ENCODE peak calls at places on chromosomes 4 and X, in four cellular contexts. W is keratinocyte, C is fibroblast of villous mesenchyme, F is cardiac muscle cell. A is an unnamed sample.

GRCh38 chrX:79084923-79085322 is 59.6 kb upstream of the GPR174 start:
- DNase-seq in F (no peak), W (no peak), C (no peak), A (no peak)

GRCh38 chrX:136199365-136199764 is 51.8 kb downstream of the MAP7D3 start:
- DNase-seq in C (peak; percentile 35), W (no peak), F (no peak), A (no peak)

GRCh38 chr4:105399535-105400161 is 74.2 kb downstream of the PPA2 start:
- DNase-seq in W (no peak), C (peak; percentile 84), F (no peak), A (peak; percentile 19)

GRCh38 chrX:131626681-131627296 is 82.9 kb downstream of the OR13H1 start:
- DNase-seq in F (peak; percentile 17), C (peak; percentile 23), W (no peak), A (no peak)

GRCh38 chr4:71380721-71381120 is 41.9 kb downstream of the SLC4A4 start:
- DNase-seq in C (peak; percentile 66), F (no peak), W (no peak), A (no peak)

GRCh38 chr4:87068591-87069021 is 133.8 kb downstream of the AFF1 start:
- DNase-seq in C (no peak), F (no peak), W (no peak), A (no peak)

GRCh38 chr4:7344650-7345049 is 90.1 kb downstream of the PSAPL1 start:
- DNase-seq in C (no peak), F (no peak), W (no peak), A (no peak)

GRCh38 chr4:84907145-84907544 is 59.3 kb downstream of the WDFY3 start:
- DNase-seq in F (no peak), W (no peak), C (no peak), A (no peak)

GRCh38 chr4:171534391-171534790 is 278.8 kb upstream of the GALNTL6 start:
- DNase-seq in W (no peak), C (no peak), F (no peak), A (no peak)

GRCh38 chrX:3159995-3160715 is 118.9 kb downstream of the ARSF start:
- DNase-seq in W (no peak), F (no peak), C (no peak), A (no peak)

GRCh38 chr4:117400039-117400835 is 314.9 kb upstream of the TRAM1L1 start:
- DNase-seq in W (peak; percentile 21), C (peak; percentile 45), F (no peak), A (peak; percentile 72)

GRCh38 chr4:183876268-183876934 is 28.7 kb upstream of the STOX2 start:
- DNase-seq in W (peak; percentile 19), C (peak; percentile 51), F (no peak), A (peak; percentile 78)

GRCh38 chr4:137923494-137923893 is 318.7 kb downstream of the SLC7A11 start:
- DNase-seq in F (no peak), W (no peak), C (no peak), A (no peak)

GRCh38 chr4:15238720-15239119 is 189.1 kb upstream of the C1QTNF7 start:
- DNase-seq in F (peak; percentile 60), W (no peak), C (peak; percentile 69), A (no peak)

GRCh38 chr4:1683371-1683902 is 676 bp downstream of the FAM53A start:
- DNase-seq in C (peak; percentile 73), F (peak; percentile 23), W (no peak), A (peak; percentile 60)

GRCh38 chr4:126766266-126766665 is 866.5 kb upstream of the INTU start:
- DNase-seq in F (no peak), W (no peak), C (no peak), A (no peak)

GRCh38 chr4:36489798-36490197 is 208.4 kb downstream of the DTHD1 start:
- DNase-seq in C (no peak), W (no peak), F (no peak), A (no peak)

GRCh38 chr4:2256156-2256731 is 5.7 kb downstream of the MXD4 start:
- DNase-seq in C (no peak), W (no peak), F (no peak), A (no peak)

GRCh38 chr4:181959121-181959520 is 284.1 kb upstream of the TENM3 start:
- DNase-seq in C (peak; percentile 34), W (no peak), F (peak; percentile 53), A (peak; percentile 46)

GRCh38 chr4:121675715-121676114 is 21.1 kb downstream of the ANXA5 start:
- DNase-seq in C (peak; percentile 59), W (no peak), F (peak; percentile 24), A (no peak)

GRCh38 chrX:43720082-43720481 is 64.0 kb downstream of the MAOA start:
- DNase-seq in F (no peak), W (no peak), C (no peak), A (no peak)

GRCh38 chr4:173499568-173500535 is 30.2 kb downstream of the HAND2 start:
- DNase-seq in C (no peak), F (no peak), W (no peak), A (no peak)

GRCh38 chr4:147723316-147723715 is 8.6 kb upstream of the ARHGAP10 start:
- DNase-seq in F (no peak), W (no peak), C (peak; percentile 77), A (no peak)

GRCh38 chrX:63809158-63809557 is 24.1 kb upstream of the ARHGEF9 start:
- DNase-seq in C (no peak), F (no peak), W (no peak), A (no peak)

GRCh38 chrX:86192827-86193226 is 44.6 kb downstream of the DACH2 start:
- DNase-seq in C (no peak), W (no peak), F (no peak), A (no peak)

GRCh38 chrX:136710324-136710951 is 62.5 kb downstream of the CD40LG start:
- DNase-seq in F (no peak), W (no peak), C (no peak), A (no peak)

GRCh38 chrX:134747006-134747405 is 88.7 kb upstream of the PLAC1 start:
- DNase-seq in F (no peak), W (no peak), C (no peak), A (no peak)

GRCh38 chr4:114495471-114495928 is 103.1 kb upstream of the UGT8 start:
- DNase-seq in F (peak; percentile 1), W (no peak), C (no peak), A (no peak)

GRCh38 chr4:115292320-115293092 is 179.1 kb upstream of the NDST4 start:
- DNase-seq in F (no peak), C (no peak), W (no peak), A (peak; percentile 6)

GRCh38 chr4:154344686-154345085 is 146.9 kb downstream of the DCHS2 start:
- DNase-seq in F (peak; percentile 5), W (no peak), C (no peak), A (no peak)

GRCh38 chr4:1477045-1477905 is 71.0 kb upstream of the NKX1-1 start:
- DNase-seq in C (no peak), W (no peak), F (no peak), A (no peak)

GRCh38 chrX:39855748-39856129 is 242.0 kb downstream of the BCOR start:
- DNase-seq in C (peak; percentile 11), W (no peak), F (no peak), A (no peak)

GRCh38 chrX:76617020-76617419 is 189.5 kb downstream of the MAGEE1 start:
- DNase-seq in C (no peak), W (no peak), F (no peak), A (no peak)

GRCh38 chr4:106032851-106033286 is 137.6 kb downstream of the NPNT start:
- DNase-seq in W (no peak), F (no peak), C (no peak), A (no peak)

GRCh38 chrX:10282490-10282889 is 125.7 kb downstream of the CLCN4 start:
- DNase-seq in F (no peak), W (no peak), C (no peak), A (no peak)

GRCh38 chr4:139603576-139604387 is 47.8 kb upstream of the SETD7 start:
- DNase-seq in F (peak; percentile 76), W (peak; percentile 41), C (peak; percentile 70), A (peak; percentile 40)

GRCh38 chr4:136505020-136505419 is 1027.3 kb downstream of the PCDH18 start:
- DNase-seq in C (no peak), W (no peak), F (no peak), A (peak; percentile 1)

GRCh38 chr4:8346838-8347605 is 77.5 kb downstream of the HTRA3 start:
- DNase-seq in C (no peak), F (no peak), W (no peak), A (no peak)
- TF ChIP-seq CTCF in C (no peak), F (no peak), W (no peak), A (no peak)

GRCh38 chrX:11784543-11784942 is 26.5 kb downstream of the MSL3 start:
- DNase-seq in W (no peak), C (no peak), F (no peak), A (no peak)

GRCh38 chrX:11789809-11790208 is 31.8 kb downstream of the MSL3 start:
- DNase-seq in W (no peak), F (no peak), C (no peak), A (no peak)

GRCh38 chrX:11786862-11787261 is 28.8 kb downstream of the MSL3 start:
- DNase-seq in C (peak; percentile 28), F (no peak), W (no peak), A (no peak)

GRCh38 chrX:11791090-11791489 is 33.1 kb downstream of the MSL3 start:
- DNase-seq in W (no peak), C (no peak), F (no peak), A (no peak)

GRCh38 chrX:11787564-11787963 is 29.5 kb downstream of the MSL3 start:
- DNase-seq in F (peak; percentile 56), W (no peak), C (peak; percentile 36), A (peak; percentile 31)
- H3K4me3 ChIP-seq in F (no peak overlapping the region), W (no peak overlapping the region), C (peak overlapping the region; percentile 42), A (peak overlapping the region; percentile 24)

GRCh38 chr4:81965911-81966310 is 407.9 kb downstream of the HNRNPD start:
- DNase-seq in F (no peak), W (no peak), C (no peak), A (no peak)

GRCh38 chr4:81965454-81965853 is 408.3 kb downstream of the HNRNPD start:
- DNase-seq in F (no peak), C (no peak), W (no peak), A (no peak)

GRCh38 chr4:81963506-81964020 is 410.2 kb downstream of the HNRNPD start:
- DNase-seq in W (no peak), C (no peak), F (no peak), A (no peak)

GRCh38 chr4:81960968-81961367 is 412.8 kb downstream of the HNRNPD start:
- DNase-seq in C (no peak), W (no peak), F (no peak), A (no peak)

DNA sequence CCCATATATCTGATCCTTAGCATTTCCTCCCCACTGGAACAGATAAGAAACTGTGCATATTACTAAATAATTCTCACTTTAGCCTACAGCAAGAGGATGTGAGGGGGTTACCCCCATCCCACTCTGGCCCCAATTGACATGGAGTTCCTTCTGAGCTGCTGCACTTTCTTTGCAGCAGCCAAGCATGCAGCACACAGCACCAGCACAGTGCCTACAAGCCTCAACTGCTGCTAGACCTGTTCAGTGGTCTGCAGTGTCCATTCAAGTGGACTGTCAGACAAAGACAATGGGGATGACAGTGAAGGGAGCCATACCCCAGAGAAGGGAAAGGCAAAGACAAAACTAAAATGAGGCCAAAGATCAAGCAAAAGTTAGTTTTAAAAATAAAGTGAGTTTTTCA is 410.8 kb downstream of the HNRNPD start:
- DNase-seq in W (no peak), F (no peak), C (no peak), A (no peak)
- TF ChIP-seq CTCF in W (no peak), F (no peak), C (no peak), A (no peak)

DNA sequence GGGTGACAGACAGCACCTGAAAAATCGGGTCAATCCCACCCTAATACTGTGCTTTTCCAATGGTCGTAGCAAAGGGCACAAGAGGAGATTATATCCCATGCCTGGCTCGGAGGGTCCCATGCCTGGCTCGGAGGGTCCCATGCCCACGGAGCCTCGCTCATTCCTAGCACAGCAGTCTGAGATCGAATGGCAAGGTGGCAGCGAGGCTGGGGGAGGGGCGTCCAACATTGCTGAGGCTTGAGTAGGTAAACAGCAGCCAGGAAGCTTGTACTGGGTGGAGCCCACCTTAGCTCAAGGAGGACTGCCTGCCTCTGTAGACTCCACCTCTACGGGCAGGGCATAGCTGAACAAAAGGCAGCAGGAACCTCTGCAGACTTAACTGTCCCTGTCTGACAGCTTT is 365.1 kb downstream of the STPG2 start:
- DNase-seq in F (no peak), C (no peak), W (no peak), A (no peak)
- H3K4me3 ChIP-seq in F (no peak overlapping the region), C (no peak overlapping the region), W (no peak overlapping the region), A (no peak overlapping the region)

A was measured in astrocyte of the cerebellum.